ENCODE peak calls at places on chromosomes 2 and 18, in six cellular contexts. One of them, this sample, is unnamed.

GRCh38 chr2:96142217-96143113 is 2.8 kb downstream of the DUSP2 start:
- DNase-seq in PC-3: no peak
- DNase-seq in brain microvascular endothelial cell: no peak
- DNase-seq in GM23248: no peak
- DNase-seq in upper lobe of left lung: no peak
- DNase-seq in lower lobe of right lung: peak; percentile 37
- DNase-seq in this sample: peak; percentile 84

GRCh38 chr2:38626326-38627031 is 23.8 kb upstream of the HNRNPLL start:
- DNase-seq in PC-3: no peak
- DNase-seq in brain microvascular endothelial cell: no peak
- DNase-seq in GM23248: no peak
- DNase-seq in upper lobe of left lung: no peak
- DNase-seq in lower lobe of right lung: no peak
- DNase-seq in this sample: no peak

GRCh38 chr2:145012806-145013205 is 492.9 kb upstream of the ZEB2 start:
- DNase-seq in PC-3: no peak
- DNase-seq in brain microvascular endothelial cell: no peak
- DNase-seq in GM23248: no peak
- DNase-seq in upper lobe of left lung: no peak
- DNase-seq in lower lobe of right lung: no peak
- DNase-seq in this sample: no peak

GRCh38 chr2:218780851-218781690 is 876 bp upstream of the CYP27A1 start:
- DNase-seq in PC-3: peak; percentile 35
- DNase-seq in brain microvascular endothelial cell: no peak
- DNase-seq in GM23248: peak; percentile 3
- DNase-seq in upper lobe of left lung: no peak
- DNase-seq in lower lobe of right lung: no peak
- DNase-seq in this sample: no peak

GRCh38 chr2:233416706-233417105 is 62.4 kb downstream of the DGKD start:
- DNase-seq in PC-3: no peak
- DNase-seq in brain microvascular endothelial cell: no peak
- DNase-seq in GM23248: no peak
- DNase-seq in upper lobe of left lung: no peak
- DNase-seq in lower lobe of right lung: no peak
- DNase-seq in this sample: no peak

GRCh38 chr2:69305712-69306611 is 81.1 kb downstream of the GFPT1 start:
- DNase-seq in PC-3: no peak
- DNase-seq in brain microvascular endothelial cell: no peak
- DNase-seq in GM23248: peak; percentile 65
- DNase-seq in upper lobe of left lung: peak; percentile 16
- DNase-seq in lower lobe of right lung: peak; percentile 51
- DNase-seq in this sample: no peak

GRCh38 chr2:238130696-238131628 is 7.5 kb upstream of the KLHL30 start:
- DNase-seq in PC-3: no peak
- DNase-seq in brain microvascular endothelial cell: no peak
- DNase-seq in GM23248: no peak
- DNase-seq in upper lobe of left lung: peak; percentile 85
- DNase-seq in lower lobe of right lung: peak; percentile 36
- DNase-seq in this sample: peak; percentile 68

GRCh38 chr2:218319813-218320360 is 27.6 kb upstream of the TMBIM1 start:
- DNase-seq in PC-3: no peak
- DNase-seq in brain microvascular endothelial cell: no peak
- DNase-seq in GM23248: peak; percentile 20
- DNase-seq in upper lobe of left lung: no peak
- DNase-seq in lower lobe of right lung: no peak
- DNase-seq in this sample: no peak

GRCh38 chr2:234828382-234829073 is 123.3 kb upstream of the SH3BP4 start:
- DNase-seq in PC-3: no peak
- DNase-seq in brain microvascular endothelial cell: no peak
- DNase-seq in GM23248: no peak
- DNase-seq in upper lobe of left lung: no peak
- DNase-seq in lower lobe of right lung: no peak
- DNase-seq in this sample: no peak

GRCh38 chr2:20381457-20381856 is 30.8 kb upstream of the PUM2 start:
- DNase-seq in PC-3: peak; percentile 12
- DNase-seq in brain microvascular endothelial cell: peak; percentile 65
- DNase-seq in GM23248: peak; percentile 49
- DNase-seq in upper lobe of left lung: no peak
- DNase-seq in lower lobe of right lung: no peak
- DNase-seq in this sample: no peak

GRCh38 chr2:212956665-212957064 is 194.7 kb downstream of the IKZF2 start:
- DNase-seq in PC-3: peak; percentile 48
- DNase-seq in brain microvascular endothelial cell: no peak
- DNase-seq in GM23248: no peak
- DNase-seq in upper lobe of left lung: no peak
- DNase-seq in lower lobe of right lung: no peak
- DNase-seq in this sample: no peak

GRCh38 chr2:10414000-10414451 is 34.1 kb downstream of the ODC1 start:
- DNase-seq in PC-3: peak; percentile 89
- DNase-seq in brain microvascular endothelial cell: peak; percentile 25
- DNase-seq in GM23248: peak; percentile 58
- DNase-seq in upper lobe of left lung: no peak
- DNase-seq in lower lobe of right lung: no peak
- DNase-seq in this sample: no peak

GRCh38 chr18:73908323-73908722 is 239.3 kb downstream of the FBXO15 start:
- DNase-seq in PC-3: peak; percentile 45
- DNase-seq in brain microvascular endothelial cell: peak; percentile 25
- DNase-seq in GM23248: peak; percentile 65
- DNase-seq in upper lobe of left lung: no peak
- DNase-seq in lower lobe of right lung: no peak
- DNase-seq in this sample: no peak

GRCh38 chr2:235291464-235291863 is 202.4 kb upstream of the AGAP1 start:
- DNase-seq in PC-3: peak; percentile 25
- DNase-seq in brain microvascular endothelial cell: no peak
- DNase-seq in GM23248: no peak
- DNase-seq in upper lobe of left lung: no peak
- DNase-seq in lower lobe of right lung: no peak
- DNase-seq in this sample: no peak

GRCh38 chr2:69083126-69083733 is 70.3 kb downstream of the ANTXR1 start:
- DNase-seq in PC-3: peak; percentile 8
- DNase-seq in brain microvascular endothelial cell: peak; percentile 29
- DNase-seq in GM23248: peak; percentile 80
- DNase-seq in upper lobe of left lung: no peak
- DNase-seq in lower lobe of right lung: no peak
- DNase-seq in this sample: no peak

GRCh38 chr18:57846258-57846657 is 43.1 kb upstream of the ATP8B1 start:
- DNase-seq in PC-3: peak; percentile 88
- DNase-seq in brain microvascular endothelial cell: peak; percentile 88
- DNase-seq in GM23248: peak; percentile 69
- DNase-seq in upper lobe of left lung: no peak
- DNase-seq in lower lobe of right lung: no peak
- DNase-seq in this sample: no peak

GRCh38 chr18:28175047-28175929 is 1.6 kb downstream of the CDH2 start:
- DNase-seq in PC-3: peak; percentile 35
- DNase-seq in brain microvascular endothelial cell: no peak
- DNase-seq in GM23248: peak; percentile 83
- DNase-seq in upper lobe of left lung: peak; percentile 85
- DNase-seq in lower lobe of right lung: no peak
- DNase-seq in this sample: peak; percentile 78

GRCh38 chr2:201937343-201937742 is 96.3 kb upstream of the FZD7 start:
- DNase-seq in PC-3: no peak
- DNase-seq in brain microvascular endothelial cell: no peak
- DNase-seq in GM23248: no peak
- DNase-seq in upper lobe of left lung: no peak
- DNase-seq in lower lobe of right lung: no peak
- DNase-seq in this sample: no peak

GRCh38 chr18:49690307-49690706 is 123.0 kb downstream of the ACAA2 start:
- DNase-seq in PC-3: peak; percentile 78
- DNase-seq in brain microvascular endothelial cell: peak; percentile 97
- DNase-seq in GM23248: peak; percentile 95
- DNase-seq in upper lobe of left lung: no peak
- DNase-seq in lower lobe of right lung: no peak
- DNase-seq in this sample: no peak

GRCh38 chr2:20397811-20398447 is 47.3 kb upstream of the PUM2 start:
- DNase-seq in PC-3: no peak
- DNase-seq in brain microvascular endothelial cell: no peak
- DNase-seq in GM23248: no peak
- DNase-seq in upper lobe of left lung: no peak
- DNase-seq in lower lobe of right lung: no peak
- DNase-seq in this sample: no peak

GRCh38 chr2:139080244-139080643 is 300.1 kb upstream of the NXPH2 start:
- DNase-seq in PC-3: peak; percentile 66
- DNase-seq in brain microvascular endothelial cell: no peak
- DNase-seq in GM23248: no peak
- DNase-seq in upper lobe of left lung: no peak
- DNase-seq in lower lobe of right lung: no peak
- DNase-seq in this sample: no peak

GRCh38 chr2:240946046-240946445 is 39.9 kb downstream of the CROCC2 start:
- DNase-seq in PC-3: no peak
- DNase-seq in brain microvascular endothelial cell: no peak
- DNase-seq in GM23248: no peak
- DNase-seq in upper lobe of left lung: peak; percentile 36
- DNase-seq in lower lobe of right lung: no peak
- DNase-seq in this sample: peak; percentile 44

GRCh38 chr2:88807237-88807962 is 115.9 kb downstream of the RPIA start:
- DNase-seq in PC-3: no peak
- DNase-seq in brain microvascular endothelial cell: no peak
- DNase-seq in GM23248: no peak
- DNase-seq in upper lobe of left lung: no peak
- DNase-seq in lower lobe of right lung: no peak
- DNase-seq in this sample: no peak

GRCh38 chr2:102782916-102783315 is 21.1 kb downstream of the TMEM182 start:
- DNase-seq in PC-3: no peak
- DNase-seq in brain microvascular endothelial cell: no peak
- DNase-seq in GM23248: no peak
- DNase-seq in upper lobe of left lung: no peak
- DNase-seq in lower lobe of right lung: no peak
- DNase-seq in this sample: no peak

GRCh38 chr2:43070676-43071491 is 155.5 kb downstream of the ZFP36L2 start:
- DNase-seq in PC-3: no peak
- DNase-seq in brain microvascular endothelial cell: no peak
- DNase-seq in GM23248: no peak
- DNase-seq in upper lobe of left lung: no peak
- DNase-seq in lower lobe of right lung: no peak
- DNase-seq in this sample: peak; percentile 66

DNA sequence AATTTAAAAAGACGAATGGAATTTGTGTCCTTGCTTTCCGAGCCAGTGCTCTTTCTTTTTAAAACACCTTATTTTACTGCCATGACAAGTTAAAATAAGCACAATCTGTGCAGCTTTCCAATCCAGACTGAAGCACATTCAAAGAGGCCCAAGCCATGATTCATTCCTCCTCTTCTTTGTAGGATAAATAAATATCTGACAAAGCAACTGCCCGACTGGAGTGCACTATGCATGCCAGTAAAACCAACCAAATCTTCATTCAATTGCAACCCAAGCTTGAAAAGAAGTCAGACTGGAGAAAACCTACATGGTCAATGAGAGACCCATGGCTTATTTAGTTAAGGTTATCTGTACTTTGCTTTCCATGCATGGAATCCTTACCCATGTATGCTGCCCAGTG is 185.6 kb downstream of the ANKRD44 start:
- DNase-seq in PC-3: no peak
- DNase-seq in brain microvascular endothelial cell: peak; percentile 44
- DNase-seq in GM23248: peak; percentile 4
- DNase-seq in upper lobe of left lung: no peak
- DNase-seq in lower lobe of right lung: no peak
- DNase-seq in this sample: no peak
- H3K27ac ChIP-seq in PC-3: no peak overlapping the region
- H3K27ac ChIP-seq in brain microvascular endothelial cell: no peak overlapping the region
- H3K27ac ChIP-seq in GM23248: no peak overlapping the region
- H3K27ac ChIP-seq in upper lobe of left lung: no peak overlapping the region
- H3K27ac ChIP-seq in lower lobe of right lung: no peak overlapping the region
- H3K27ac ChIP-seq in this sample: no peak overlapping the region

GRCh38 chr2:26189123-26189522 is 16.2 kb downstream of the GAREM2 start:
- DNase-seq in PC-3: no peak
- DNase-seq in brain microvascular endothelial cell: no peak
- DNase-seq in GM23248: no peak
- DNase-seq in upper lobe of left lung: no peak
- DNase-seq in lower lobe of right lung: no peak
- DNase-seq in this sample: no peak

GRCh38 chr2:26187537-26188104 is 14.7 kb downstream of the GAREM2 start:
- DNase-seq in PC-3: no peak
- DNase-seq in brain microvascular endothelial cell: no peak
- DNase-seq in GM23248: no peak
- DNase-seq in upper lobe of left lung: no peak
- DNase-seq in lower lobe of right lung: no peak
- DNase-seq in this sample: no peak

GRCh38 chr2:26191316-26192159 is 18.6 kb downstream of the GAREM2 start:
- DNase-seq in PC-3: no peak
- DNase-seq in brain microvascular endothelial cell: no peak
- DNase-seq in GM23248: no peak
- DNase-seq in upper lobe of left lung: no peak
- DNase-seq in lower lobe of right lung: no peak
- DNase-seq in this sample: no peak

GRCh38 chr2:26189751-26190150 is 16.9 kb downstream of the GAREM2 start:
- DNase-seq in PC-3: no peak
- DNase-seq in brain microvascular endothelial cell: no peak
- DNase-seq in GM23248: no peak
- DNase-seq in upper lobe of left lung: no peak
- DNase-seq in lower lobe of right lung: no peak
- DNase-seq in this sample: no peak

DNA sequence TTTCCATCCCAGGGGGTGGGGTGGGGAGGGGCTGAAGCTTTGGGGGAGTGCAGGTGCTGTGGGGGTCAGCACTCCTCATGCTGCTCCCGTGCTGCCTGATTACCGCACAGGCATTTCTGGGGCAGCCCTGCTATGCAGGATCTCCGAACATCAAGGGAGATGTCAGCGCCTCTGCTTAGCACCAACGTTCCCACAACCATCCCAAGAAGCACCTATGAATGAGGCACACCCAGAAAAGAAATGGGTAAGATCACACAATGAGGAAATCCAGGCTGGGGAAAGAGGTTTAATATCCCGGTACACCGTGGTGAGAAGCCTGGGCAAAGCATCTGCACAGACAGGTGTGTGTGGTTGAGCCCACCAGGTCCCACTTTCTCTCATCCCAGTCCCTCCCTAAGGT is 17.5 kb downstream of the GAREM2 start:
- DNase-seq in PC-3: no peak
- DNase-seq in brain microvascular endothelial cell: no peak
- DNase-seq in GM23248: no peak
- DNase-seq in upper lobe of left lung: no peak
- DNase-seq in lower lobe of right lung: no peak
- DNase-seq in this sample: no peak
- H3K27ac ChIP-seq in PC-3: no peak overlapping the region
- H3K27ac ChIP-seq in brain microvascular endothelial cell: no peak overlapping the region
- H3K27ac ChIP-seq in GM23248: no peak overlapping the region
- H3K27ac ChIP-seq in upper lobe of left lung: no peak overlapping the region
- H3K27ac ChIP-seq in lower lobe of right lung: no peak overlapping the region
- H3K27ac ChIP-seq in this sample: no peak overlapping the region

GRCh38 chr2:106106627-106107508 is 87.2 kb downstream of the UXS1 start:
- DNase-seq in PC-3: no peak
- DNase-seq in brain microvascular endothelial cell: no peak
- DNase-seq in GM23248: no peak
- DNase-seq in upper lobe of left lung: no peak
- DNase-seq in lower lobe of right lung: no peak
- DNase-seq in this sample: no peak
- H3K27ac ChIP-seq in PC-3: peak overlapping the region; percentile 28
- H3K27ac ChIP-seq in brain microvascular endothelial cell: no peak overlapping the region
- H3K27ac ChIP-seq in GM23248: no peak overlapping the region
- H3K27ac ChIP-seq in upper lobe of left lung: no peak overlapping the region
- H3K27ac ChIP-seq in lower lobe of right lung: no peak overlapping the region
- H3K27ac ChIP-seq in this sample: no peak overlapping the region

DNA sequence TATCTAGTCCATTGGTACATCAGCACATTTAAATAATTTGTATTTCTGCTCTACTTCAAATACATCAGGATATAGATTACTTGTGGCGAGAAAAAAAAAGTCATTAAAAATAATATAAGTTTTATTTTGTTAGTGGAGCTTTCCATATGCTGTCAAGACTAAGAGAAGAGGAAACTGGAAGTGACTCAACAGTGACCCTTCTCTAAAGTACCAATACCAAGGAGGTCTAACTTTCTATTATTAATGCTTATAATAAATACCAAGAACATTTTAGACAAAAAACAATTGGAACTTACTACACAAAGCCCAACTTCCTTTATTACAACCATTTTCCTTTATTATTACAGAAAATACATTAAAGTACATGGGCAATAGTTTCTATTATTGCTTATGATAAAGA is 39.8 kb downstream of the TTR start:
- DNase-seq in PC-3: no peak
- DNase-seq in brain microvascular endothelial cell: no peak
- DNase-seq in GM23248: no peak
- DNase-seq in upper lobe of left lung: no peak
- DNase-seq in lower lobe of right lung: no peak
- DNase-seq in this sample: no peak
- H3K27ac ChIP-seq in PC-3: no peak overlapping the region
- H3K27ac ChIP-seq in brain microvascular endothelial cell: no peak overlapping the region
- H3K27ac ChIP-seq in GM23248: no peak overlapping the region
- H3K27ac ChIP-seq in upper lobe of left lung: no peak overlapping the region
- H3K27ac ChIP-seq in lower lobe of right lung: no peak overlapping the region
- H3K27ac ChIP-seq in this sample: no peak overlapping the region

This sample was measured in spleen.